ENCODE peak calls at places on chromosomes 11 and 22, in ten cellular contexts. One of them, this sample, is unnamed.
A peak's percentile ranks its signal among the peaks of the same experiment; 100 is the strongest.

GRCh38 chr22:19621372-19622060 is 92.8 kb upstream of the SEPTIN5 start:
- DNase-seq in astrocyte of the spinal cord: no peak
- DNase-seq in bronchial epithelial cell: no peak
- DNase-seq in epithelial cell of proximal tubule: no peak
- DNase-seq in HCT116: no peak
- DNase-seq in mucosa of descending colon: no peak
- DNase-seq in GM23248: no peak
- DNase-seq in cardiac fibroblast: peak; percentile 18
- DNase-seq in spleen: no peak
- DNase-seq in mammary epithelial cell: no peak
- DNase-seq in this sample: no peak

GRCh38 chr11:44765676-44766075 is 38.9 kb downstream of the TSPAN18 start:
- DNase-seq in astrocyte of the spinal cord: no peak
- DNase-seq in bronchial epithelial cell: no peak
- DNase-seq in epithelial cell of proximal tubule: no peak
- DNase-seq in HCT116: no peak
- DNase-seq in mucosa of descending colon: no peak
- DNase-seq in GM23248: no peak
- DNase-seq in cardiac fibroblast: no peak
- DNase-seq in spleen: no peak
- DNase-seq in mammary epithelial cell: no peak
- DNase-seq in this sample: no peak

GRCh38 chr11:35567737-35568465 is 42.5 kb upstream of the PAMR1 start:
- DNase-seq in astrocyte of the spinal cord: peak; percentile 19
- DNase-seq in bronchial epithelial cell: peak; percentile 97
- DNase-seq in epithelial cell of proximal tubule: no peak
- DNase-seq in HCT116: no peak
- DNase-seq in mucosa of descending colon: no peak
- DNase-seq in GM23248: no peak
- DNase-seq in cardiac fibroblast: no peak
- DNase-seq in spleen: no peak
- DNase-seq in mammary epithelial cell: peak; percentile 94
- DNase-seq in this sample: no peak

GRCh38 chr11:45089251-45089650 is 57.2 kb upstream of the PRDM11 start:
- DNase-seq in astrocyte of the spinal cord: peak; percentile 84
- DNase-seq in bronchial epithelial cell: peak; percentile 67
- DNase-seq in epithelial cell of proximal tubule: no peak
- DNase-seq in HCT116: no peak
- DNase-seq in mucosa of descending colon: peak; percentile 49
- DNase-seq in GM23248: peak; percentile 97
- DNase-seq in cardiac fibroblast: peak; percentile 98
- DNase-seq in spleen: no peak
- DNase-seq in mammary epithelial cell: peak; percentile 49
- DNase-seq in this sample: peak; percentile 99

GRCh38 chr11:55707029-55707428 is 45.0 kb downstream of the OR4C6 start:
- DNase-seq in astrocyte of the spinal cord: peak; percentile 10
- DNase-seq in bronchial epithelial cell: peak; percentile 52
- DNase-seq in epithelial cell of proximal tubule: peak; percentile 9
- DNase-seq in HCT116: no peak
- DNase-seq in mucosa of descending colon: no peak
- DNase-seq in GM23248: peak; percentile 51
- DNase-seq in cardiac fibroblast: peak; percentile 36
- DNase-seq in spleen: no peak
- DNase-seq in mammary epithelial cell: peak; percentile 15
- DNase-seq in this sample: peak; percentile 37

GRCh38 chr11:9858218-9858617 is 194.3 kb downstream of the SWAP70 start:
- DNase-seq in astrocyte of the spinal cord: no peak
- DNase-seq in bronchial epithelial cell: no peak
- DNase-seq in epithelial cell of proximal tubule: no peak
- DNase-seq in HCT116: no peak
- DNase-seq in mucosa of descending colon: no peak
- DNase-seq in GM23248: no peak
- DNase-seq in cardiac fibroblast: no peak
- DNase-seq in spleen: no peak
- DNase-seq in mammary epithelial cell: no peak
- DNase-seq in this sample: no peak

GRCh38 chr11:16603890-16604783 is 134.3 kb upstream of the C11orf58 start:
- DNase-seq in astrocyte of the spinal cord: peak; percentile 39
- DNase-seq in bronchial epithelial cell: no peak
- DNase-seq in epithelial cell of proximal tubule: no peak
- DNase-seq in HCT116: no peak
- DNase-seq in mucosa of descending colon: peak; percentile 37
- DNase-seq in GM23248: peak; percentile 48
- DNase-seq in cardiac fibroblast: peak; percentile 42
- DNase-seq in spleen: peak; percentile 74
- DNase-seq in mammary epithelial cell: peak; percentile 23
- DNase-seq in this sample: no peak

GRCh38 chr11:30002157-30002556 is 14.7 kb downstream of the KCNA4 start:
- DNase-seq in astrocyte of the spinal cord: no peak
- DNase-seq in bronchial epithelial cell: peak; percentile 2
- DNase-seq in epithelial cell of proximal tubule: no peak
- DNase-seq in HCT116: no peak
- DNase-seq in mucosa of descending colon: no peak
- DNase-seq in GM23248: peak; percentile 13
- DNase-seq in cardiac fibroblast: no peak
- DNase-seq in spleen: no peak
- DNase-seq in mammary epithelial cell: no peak
- DNase-seq in this sample: no peak

GRCh38 chr11:69962152-69962551 is 116.0 kb upstream of the ANO1 start:
- DNase-seq in astrocyte of the spinal cord: peak; percentile 23
- DNase-seq in bronchial epithelial cell: peak; percentile 61
- DNase-seq in epithelial cell of proximal tubule: no peak
- DNase-seq in HCT116: peak; percentile 77
- DNase-seq in mucosa of descending colon: no peak
- DNase-seq in GM23248: peak; percentile 33
- DNase-seq in cardiac fibroblast: peak; percentile 19
- DNase-seq in spleen: no peak
- DNase-seq in mammary epithelial cell: peak; percentile 59
- DNase-seq in this sample: no peak

GRCh38 chr11:34387653-34388052 is 29.8 kb upstream of the ABTB2 start:
- DNase-seq in astrocyte of the spinal cord: no peak
- DNase-seq in bronchial epithelial cell: no peak
- DNase-seq in epithelial cell of proximal tubule: no peak
- DNase-seq in HCT116: no peak
- DNase-seq in mucosa of descending colon: no peak
- DNase-seq in GM23248: no peak
- DNase-seq in cardiac fibroblast: no peak
- DNase-seq in spleen: no peak
- DNase-seq in mammary epithelial cell: no peak
- DNase-seq in this sample: no peak

GRCh38 chr11:84260862-84261261 is 974.7 kb upstream of the CCDC90B start:
- DNase-seq in astrocyte of the spinal cord: peak; percentile 33
- DNase-seq in bronchial epithelial cell: no peak
- DNase-seq in epithelial cell of proximal tubule: no peak
- DNase-seq in HCT116: no peak
- DNase-seq in mucosa of descending colon: no peak
- DNase-seq in GM23248: peak; percentile 2
- DNase-seq in cardiac fibroblast: no peak
- DNase-seq in spleen: no peak
- DNase-seq in mammary epithelial cell: no peak
- DNase-seq in this sample: no peak

GRCh38 chr22:50139843-50140415 is 30.6 kb upstream of the PANX2 start:
- DNase-seq in astrocyte of the spinal cord: no peak
- DNase-seq in bronchial epithelial cell: peak; percentile 81
- DNase-seq in epithelial cell of proximal tubule: no peak
- DNase-seq in HCT116: no peak
- DNase-seq in mucosa of descending colon: no peak
- DNase-seq in GM23248: no peak
- DNase-seq in cardiac fibroblast: no peak
- DNase-seq in spleen: no peak
- DNase-seq in mammary epithelial cell: peak; percentile 8
- DNase-seq in this sample: no peak
- H3K4me3 ChIP-seq in astrocyte of the spinal cord: no peak overlapping the region
- H3K4me3 ChIP-seq in bronchial epithelial cell: no peak overlapping the region
- H3K4me3 ChIP-seq in epithelial cell of proximal tubule: no peak overlapping the region
- H3K4me3 ChIP-seq in HCT116: no peak overlapping the region
- H3K4me3 ChIP-seq in mucosa of descending colon: no peak overlapping the region
- H3K4me3 ChIP-seq in GM23248: no peak overlapping the region
- H3K4me3 ChIP-seq in cardiac fibroblast: no peak overlapping the region
- H3K4me3 ChIP-seq in spleen: no peak overlapping the region
- H3K4me3 ChIP-seq in mammary epithelial cell: no peak overlapping the region
- H3K4me3 ChIP-seq in this sample: no peak overlapping the region

GRCh38 chr11:62689421-62690183 is at the start of gene LRRN4CL:
- DNase-seq in astrocyte of the spinal cord: peak; percentile 74
- DNase-seq in bronchial epithelial cell: no peak
- DNase-seq in epithelial cell of proximal tubule: no peak
- DNase-seq in HCT116: no peak
- DNase-seq in mucosa of descending colon: peak; percentile 57
- DNase-seq in GM23248: peak; percentile 94
- DNase-seq in cardiac fibroblast: peak; percentile 85
- DNase-seq in spleen: no peak
- DNase-seq in mammary epithelial cell: no peak
- DNase-seq in this sample: peak; percentile 99
- H3K4me3 ChIP-seq in astrocyte of the spinal cord: no peak within 1 kb of the TSS
- H3K4me3 ChIP-seq in bronchial epithelial cell: no peak within 1 kb of the TSS
- H3K4me3 ChIP-seq in epithelial cell of proximal tubule: no peak within 1 kb of the TSS
- H3K4me3 ChIP-seq in HCT116: no peak within 1 kb of the TSS
- H3K4me3 ChIP-seq in mucosa of descending colon: no peak within 1 kb of the TSS
- H3K4me3 ChIP-seq in GM23248: peak within 1 kb of the TSS; percentile 57
- H3K4me3 ChIP-seq in cardiac fibroblast: no peak within 1 kb of the TSS
- H3K4me3 ChIP-seq in spleen: no peak within 1 kb of the TSS
- H3K4me3 ChIP-seq in mammary epithelial cell: no peak within 1 kb of the TSS
- H3K4me3 ChIP-seq in this sample: peak within 1 kb of the TSS; percentile 84

GRCh38 chr11:64917663-64917995 is 620 bp upstream of the ATG2A start:
- DNase-seq in astrocyte of the spinal cord: no peak
- DNase-seq in bronchial epithelial cell: no peak
- DNase-seq in epithelial cell of proximal tubule: no peak
- DNase-seq in HCT116: no peak
- DNase-seq in mucosa of descending colon: no peak
- DNase-seq in GM23248: peak; percentile 16
- DNase-seq in cardiac fibroblast: peak; percentile 7
- DNase-seq in spleen: no peak
- DNase-seq in mammary epithelial cell: no peak
- DNase-seq in this sample: no peak

GRCh38 chr11:64919627-64920026 is 2.6 kb upstream of the ATG2A start:
- DNase-seq in astrocyte of the spinal cord: no peak
- DNase-seq in bronchial epithelial cell: no peak
- DNase-seq in epithelial cell of proximal tubule: no peak
- DNase-seq in HCT116: no peak
- DNase-seq in mucosa of descending colon: no peak
- DNase-seq in GM23248: no peak
- DNase-seq in cardiac fibroblast: no peak
- DNase-seq in spleen: no peak
- DNase-seq in mammary epithelial cell: no peak
- DNase-seq in this sample: no peak

GRCh38 chr11:64916040-64916847 is 765 bp downstream of the ATG2A start:
- DNase-seq in astrocyte of the spinal cord: no peak
- DNase-seq in bronchial epithelial cell: peak; percentile 46
- DNase-seq in epithelial cell of proximal tubule: no peak
- DNase-seq in HCT116: no peak
- DNase-seq in mucosa of descending colon: peak; percentile 58
- DNase-seq in GM23248: peak; percentile 56
- DNase-seq in cardiac fibroblast: peak; percentile 69
- DNase-seq in spleen: peak; percentile 89
- DNase-seq in mammary epithelial cell: peak; percentile 48
- DNase-seq in this sample: peak; percentile 50

GRCh38 chr11:64916848-64917662 is at the start of gene ATG2A:
- DNase-seq in astrocyte of the spinal cord: peak; percentile 100
- DNase-seq in bronchial epithelial cell: peak; percentile 100
- DNase-seq in epithelial cell of proximal tubule: peak; percentile 98
- DNase-seq in HCT116: peak; percentile 99
- DNase-seq in mucosa of descending colon: peak; percentile 100
- DNase-seq in GM23248: peak; percentile 99
- DNase-seq in cardiac fibroblast: peak; percentile 100
- DNase-seq in spleen: peak; percentile 99
- DNase-seq in mammary epithelial cell: peak; percentile 100
- DNase-seq in this sample: peak; percentile 100

GRCh38 chr11:64918056-64918455 is 1.0 kb upstream of the ATG2A start:
- DNase-seq in astrocyte of the spinal cord: peak; percentile 71
- DNase-seq in bronchial epithelial cell: peak; percentile 25
- DNase-seq in epithelial cell of proximal tubule: no peak
- DNase-seq in HCT116: no peak
- DNase-seq in mucosa of descending colon: no peak
- DNase-seq in GM23248: peak; percentile 89
- DNase-seq in cardiac fibroblast: peak; percentile 75
- DNase-seq in spleen: no peak
- DNase-seq in mammary epithelial cell: no peak
- DNase-seq in this sample: peak; percentile 65
- H3K4me3 ChIP-seq in astrocyte of the spinal cord: peak overlapping the region; percentile 59
- H3K4me3 ChIP-seq in bronchial epithelial cell: no peak overlapping the region
- H3K4me3 ChIP-seq in epithelial cell of proximal tubule: peak overlapping the region; percentile 97
- H3K4me3 ChIP-seq in HCT116: peak overlapping the region; percentile 58
- H3K4me3 ChIP-seq in mucosa of descending colon: no peak overlapping the region
- H3K4me3 ChIP-seq in GM23248: peak overlapping the region; percentile 90
- H3K4me3 ChIP-seq in cardiac fibroblast: peak overlapping the region; percentile 50
- H3K4me3 ChIP-seq in spleen: peak overlapping the region; percentile 59
- H3K4me3 ChIP-seq in mammary epithelial cell: peak overlapping the region; percentile 19
- H3K4me3 ChIP-seq in this sample: peak overlapping the region; percentile 59

DNA sequence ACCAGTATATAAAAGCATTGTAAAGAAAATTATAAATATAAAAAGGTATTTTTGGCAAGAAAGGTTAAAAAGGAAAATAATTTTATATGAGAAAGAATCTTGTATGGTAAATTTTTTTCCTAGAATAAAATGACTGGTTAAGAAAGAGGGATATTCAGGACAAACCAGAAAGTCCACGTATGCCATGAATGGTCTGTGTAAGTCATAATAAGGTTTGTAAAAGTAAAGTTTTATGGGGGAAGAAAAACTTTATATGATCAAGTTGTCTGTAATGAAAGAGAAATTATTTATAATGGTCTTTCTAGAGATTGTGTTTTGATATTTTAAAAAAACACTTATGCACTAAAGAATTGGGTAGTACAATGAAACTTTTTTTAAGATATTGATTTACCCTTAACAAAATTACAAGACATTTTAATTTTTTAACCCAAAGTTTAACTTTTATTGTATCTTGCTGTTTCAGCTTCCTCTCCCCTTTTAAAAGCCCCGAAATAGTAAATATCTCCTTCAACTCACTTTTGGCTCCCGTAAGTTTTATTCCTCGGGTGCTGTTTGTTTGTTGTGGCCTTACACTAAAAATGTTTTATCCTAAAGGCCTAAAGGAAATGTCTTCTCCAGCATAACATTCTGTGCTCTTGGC is 47.7 kb downstream of the AMOTL1 start:
- DNase-seq in astrocyte of the spinal cord: peak; percentile 48
- DNase-seq in bronchial epithelial cell: no peak
- DNase-seq in epithelial cell of proximal tubule: no peak
- DNase-seq in HCT116: peak; percentile 58
- DNase-seq in mucosa of descending colon: no peak
- DNase-seq in GM23248: no peak
- DNase-seq in cardiac fibroblast: no peak
- DNase-seq in spleen: no peak
- DNase-seq in mammary epithelial cell: peak; percentile 31
- DNase-seq in this sample: no peak
- H3K4me3 ChIP-seq in astrocyte of the spinal cord: no peak overlapping the region
- H3K4me3 ChIP-seq in bronchial epithelial cell: no peak overlapping the region
- H3K4me3 ChIP-seq in epithelial cell of proximal tubule: no peak overlapping the region
- H3K4me3 ChIP-seq in HCT116: no peak overlapping the region
- H3K4me3 ChIP-seq in mucosa of descending colon: no peak overlapping the region
- H3K4me3 ChIP-seq in GM23248: no peak overlapping the region
- H3K4me3 ChIP-seq in cardiac fibroblast: no peak overlapping the region
- H3K4me3 ChIP-seq in spleen: no peak overlapping the region
- H3K4me3 ChIP-seq in mammary epithelial cell: no peak overlapping the region
- H3K4me3 ChIP-seq in this sample: no peak overlapping the region

This sample was measured in fibroblast of the aortic adventitia.